ENCODE peak calls at places on chromosomes 6 and 20, in eight cellular contexts. K, V, B, W, T, O, Q and G are unnamed samples.

GRCh38 chr6:108653864-108654402 is 93.2 kb downstream of the FOXO3 start:
- DNase-seq in T (peak), O (no peak), K (peak), Q (peak), W (no peak), B (no peak), V (peak), G (no peak)

GRCh38 chr6:141598487-141598886 is 534.2 kb upstream of the GJE1 start:
- DNase-seq in T (peak), O (no peak), W (no peak), Q (no peak), V (peak), B (no peak), K (no peak), G (no peak)

GRCh38 chr6:115901896-115902295 is 158.8 kb downstream of the FRK start:
- DNase-seq in W (no peak), Q (no peak), B (no peak), K (no peak), V (no peak), O (no peak), T (no peak), G (no peak)

GRCh38 chr6:46104209-46104608 is 25.6 kb upstream of the ENPP4 start:
- DNase-seq in V (no peak), W (no peak), B (no peak), Q (no peak), T (no peak), O (no peak), K (no peak), G (no peak)

GRCh38 chr6:106547556-106547955 is 81.7 kb downstream of the RTN4IP1 start:
- DNase-seq in W (no peak), T (peak), K (no peak), O (no peak), Q (no peak), V (no peak), B (no peak), G (no peak)

GRCh38 chr6:108133594-108134179 is 32.1 kb upstream of the NR2E1 start:
- DNase-seq in O (no peak), Q (peak), W (peak), K (peak), V (peak), B (no peak), T (peak), G (no peak)

GRCh38 chr6:160285541-160286105 is 27.0 kb upstream of the SLC22A2 start:
- DNase-seq in Q (no peak), T (no peak), B (no peak), V (no peak), K (no peak), O (no peak), W (no peak), G (no peak)

GRCh38 chr20:8151371-8151770 is 19.3 kb downstream of the PLCB1 start:
- DNase-seq in B (no peak), Q (no peak), T (peak), V (peak), O (no peak), K (no peak), W (no peak), G (no peak)

GRCh38 chr6:160328447-160328846 is 19.7 kb upstream of the SLC22A3 start:
- DNase-seq in V (no peak), W (no peak), O (no peak), T (no peak), B (no peak), K (no peak), Q (no peak), G (no peak)

GRCh38 chr6:32439708-32440214 is at the start of gene HLA-DRA:
- DNase-seq in V (peak), K (no peak), B (peak), W (peak), O (peak), T (peak), Q (no peak), G (no peak)

GRCh38 chr20:53142225-53142624 is 170.1 kb downstream of the TSHZ2 start:
- DNase-seq in Q (no peak), B (no peak), O (peak), K (no peak), V (no peak), W (peak), T (no peak), G (no peak)

GRCh38 chr20:63567382-63568169 is 6.5 kb downstream of the HELZ2 start:
- DNase-seq in Q (no peak), B (peak), K (no peak), V (no peak), W (no peak), O (peak), T (no peak), G (peak)

GRCh38 chr6:34391711-34392496 is 565 bp downstream of the NUDT3 start:
- DNase-seq in O (peak), B (no peak), K (peak), Q (peak), V (peak), T (peak), W (peak), G (no peak)

GRCh38 chr20:41900292-41900691 is 282.1 kb upstream of the CHD6 start:
- DNase-seq in Q (no peak), K (no peak), T (no peak), W (no peak), B (no peak), O (no peak), V (no peak), G (no peak)

GRCh38 chr6:94478178-94479140 is 1059.1 kb upstream of the EPHA7 start:
- DNase-seq in K (no peak), B (no peak), T (no peak), Q (no peak), W (no peak), O (no peak), V (no peak), G (no peak)

GRCh38 chr6:159577564-159577963 is 115.5 kb downstream of the SOD2 start:
- DNase-seq in W (peak), K (no peak), T (peak), V (peak), O (no peak), B (no peak), Q (no peak), G (no peak)

GRCh38 chr20:1185316-1185741 is 548 bp upstream of the TMEM74B start:
- DNase-seq in V (no peak), K (no peak), W (no peak), O (no peak), T (no peak), B (no peak), Q (no peak), G (no peak)

GRCh38 chr6:17418281-17419188 is 25.1 kb downstream of the CAP2 start:
- DNase-seq in Q (no peak), W (no peak), B (no peak), V (peak), T (peak), O (no peak), K (no peak), G (no peak)

GRCh38 chr6:18579869-18580268 is 192.7 kb downstream of the RNF144B start:
- DNase-seq in Q (no peak), W (no peak), B (no peak), V (no peak), T (no peak), K (no peak), O (no peak), G (no peak)

GRCh38 chr6:113644861-113645575 is 212.1 kb upstream of the MARCKS start:
- DNase-seq in T (peak), O (no peak), B (no peak), Q (no peak), K (no peak), W (peak), V (peak), G (no peak)

GRCh38 chr20:362271-363254 is 15.7 kb downstream of the NRSN2 start:
- DNase-seq in W (peak), O (peak), T (peak), B (no peak), V (no peak), K (peak), Q (no peak), G (peak)

GRCh38 chr20:58184984-58185383 is 43.5 kb downstream of the ANKRD60 start:
- DNase-seq in K (no peak), W (no peak), T (no peak), V (no peak), O (no peak), Q (no peak), B (no peak), G (no peak)

GRCh38 chr20:38217791-38218565 is 42.6 kb downstream of the KIAA1755 start:
- DNase-seq in T (peak), B (no peak), O (no peak), K (peak), W (peak), Q (peak), V (peak), G (no peak)

GRCh38 chr6:151448623-151449022 is 3.3 kb downstream of the RMND1 start:
- DNase-seq in B (no peak), O (no peak), Q (no peak), K (no peak), W (no peak), T (no peak), V (no peak), G (no peak)

GRCh38 chr6:53960311-53960710 is 150.9 kb upstream of the MLIP start:
- DNase-seq in O (no peak), B (no peak), K (no peak), Q (no peak), W (no peak), V (peak), T (peak), G (no peak)

GRCh38 chr6:30818426-30818841 is 65.9 kb upstream of the DDR1 start:
- DNase-seq in O (no peak), W (peak), V (peak), T (peak), B (no peak), Q (no peak), K (no peak), G (no peak)

GRCh38 chr20:23362392-23363256 is 642 bp downstream of the GZF1 start:
- DNase-seq in B (no peak), Q (no peak), K (peak), O (peak), V (peak), T (peak), W (no peak), G (peak)

GRCh38 chr6:57068066-57068465 is 21.6 kb downstream of the KIAA1586 start:
- DNase-seq in O (no peak), K (no peak), W (no peak), T (peak), B (no peak), V (peak), Q (no peak), G (no peak)

GRCh38 chr6:26379236-26380139 is 3.4 kb upstream of the BTN2A2 start:
- DNase-seq in O (no peak), W (no peak), K (no peak), B (no peak), V (no peak), T (no peak), Q (no peak), G (no peak)

DNA sequence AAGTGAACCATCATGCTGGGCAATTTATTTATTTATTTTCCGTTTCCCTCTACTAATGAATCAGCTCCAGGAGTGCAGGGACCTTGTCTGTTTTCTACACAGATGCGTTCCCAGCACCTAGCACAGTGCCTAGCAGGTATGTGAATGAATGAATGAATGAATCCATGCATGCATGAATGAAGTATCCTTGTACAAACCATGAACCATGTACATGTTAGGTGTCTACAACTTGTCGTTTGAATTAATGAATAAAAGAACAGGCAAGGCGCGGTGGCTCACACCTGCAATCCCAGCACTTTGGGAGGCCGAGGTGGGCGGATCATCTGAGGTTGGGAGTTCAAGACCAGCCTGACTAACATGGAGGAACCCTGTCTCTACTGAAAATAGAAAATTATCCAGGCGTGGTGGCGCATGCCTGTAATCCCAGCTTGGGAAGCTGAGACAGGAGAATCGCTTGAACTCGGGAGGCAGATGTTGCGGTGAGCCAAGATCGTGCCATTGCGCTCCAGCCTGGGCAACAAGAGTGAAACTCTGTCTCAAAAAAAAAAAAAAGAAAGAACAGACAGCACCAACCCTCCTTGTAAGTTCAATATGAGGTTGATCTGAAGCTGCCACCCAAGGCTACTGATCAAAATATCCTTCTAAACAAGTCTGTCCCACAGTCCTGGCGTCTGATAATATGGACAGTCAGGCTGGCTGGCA is 27.3 kb upstream of the SLC9A8 start:
- DNase-seq in T (no peak), V (no peak), B (no peak), W (no peak), K (no peak), O (no peak), Q (no peak), G (no peak)
- H3K27ac ChIP-seq in T (no peak), V (no peak), B (no peak), W (no peak), K (no peak), O (peak), Q (no peak), G (peak)

GRCh38 chr20:10419550-10420133 is 14.4 kb downstream of the MKKS start:
- DNase-seq in B (no peak), T (peak), V (peak), K (no peak), W (peak), O (no peak), Q (no peak), G (no peak)

GRCh38 chr20:10412591-10413408 is 21.2 kb downstream of the MKKS start:
- DNase-seq in Q (no peak), B (no peak), V (peak), W (no peak), T (peak), O (no peak), K (no peak), G (no peak)

GRCh38 chr20:10411673-10412072 is 22.3 kb downstream of the MKKS start:
- DNase-seq in O (no peak), T (no peak), K (no peak), V (no peak), W (no peak), B (no peak), Q (no peak), G (no peak)

GRCh38 chr20:10414982-10415650 is 18.9 kb downstream of the MKKS start:
- DNase-seq in K (no peak), B (no peak), Q (no peak), W (peak), O (no peak), V (peak), T (peak), G (no peak)
- H3K27ac ChIP-seq in K (no peak), B (no peak), Q (no peak), W (no peak), O (no peak), V (no peak), T (no peak), G (no peak)

GRCh38 chr6:3368701-3369100 is 88.1 kb downstream of the SLC22A23 start:
- DNase-seq in B (no peak), Q (no peak), T (no peak), K (no peak), O (no peak), V (no peak), W (no peak), G (no peak)

GRCh38 chr6:3372184-3372846 is 84.5 kb downstream of the SLC22A23 start:
- DNase-seq in T (no peak), Q (no peak), V (no peak), W (no peak), B (no peak), O (no peak), K (no peak), G (no peak)

GRCh38 chr6:3369985-3370360 is 86.9 kb downstream of the SLC22A23 start:
- DNase-seq in O (no peak), W (no peak), Q (no peak), B (no peak), T (no peak), V (no peak), K (no peak), G (no peak)

GRCh38 chr6:3371222-3371949 is 85.5 kb downstream of the SLC22A23 start:
- DNase-seq in V (no peak), O (no peak), W (no peak), T (no peak), Q (no peak), K (no peak), B (peak), G (no peak)

DNA sequence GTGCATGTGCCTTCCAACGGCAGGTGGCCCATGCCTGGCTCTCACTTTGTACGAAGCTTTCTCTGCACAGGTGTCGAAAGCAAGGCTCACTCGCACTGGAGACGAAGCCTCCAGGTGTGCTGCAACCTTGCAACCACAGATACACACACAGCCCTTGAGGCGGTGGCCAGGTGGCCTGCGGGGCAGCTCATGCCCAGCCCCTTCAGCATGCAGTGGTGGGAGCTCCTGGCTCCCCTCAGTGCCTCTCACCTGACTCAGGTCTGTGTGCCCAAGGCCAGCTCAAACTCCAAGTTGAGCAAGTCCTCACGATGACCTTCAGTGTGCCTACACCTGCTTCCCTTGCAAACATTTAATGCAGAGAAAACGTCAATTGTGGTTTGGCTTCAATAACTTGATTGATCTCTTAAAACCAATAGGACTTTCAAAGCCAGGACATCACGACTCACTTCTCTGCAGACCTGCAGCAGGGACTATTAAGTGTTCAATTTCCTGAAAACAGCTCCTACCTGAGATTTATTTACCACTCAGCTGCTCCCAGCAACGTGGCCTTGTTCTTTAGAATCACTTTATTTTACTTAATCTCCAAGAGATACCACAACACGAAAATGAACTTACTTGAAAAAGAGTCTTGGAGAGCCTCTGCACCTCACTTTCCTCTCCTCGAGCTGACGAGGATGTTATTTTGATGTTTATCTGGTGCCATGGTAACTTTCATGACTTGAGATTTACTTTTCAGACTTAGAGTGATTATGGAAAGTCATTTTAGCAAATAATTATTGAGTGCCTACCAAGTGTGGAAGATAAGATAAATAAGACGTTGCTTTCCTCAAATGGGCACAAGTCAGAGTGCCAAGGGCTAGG is 86.3 kb downstream of the SLC22A23 start:
- DNase-seq in O (no peak), K (no peak), T (no peak), B (peak), V (no peak), W (no peak), Q (no peak), G (no peak)
- H3K27ac ChIP-seq in O (no peak), K (no peak), T (no peak), B (peak), V (no peak), W (no peak), Q (no peak), G (no peak)

GRCh38 chr20:21052686-21053001 is 53.5 kb downstream of the LINC00237 start:
- DNase-seq in Q (no peak), K (no peak), T (no peak), O (no peak), B (no peak), W (no peak), V (no peak), G (no peak)

GRCh38 chr20:21050710-21051109 is 55.4 kb downstream of the LINC00237 start:
- DNase-seq in O (no peak), T (no peak), Q (no peak), K (no peak), B (no peak), V (no peak), W (no peak), G (no peak)

GRCh38 chr20:21048841-21049273 is 57.3 kb downstream of the LINC00237 start:
- DNase-seq in B (peak), K (peak), Q (no peak), T (no peak), O (peak), W (peak), V (no peak), G (peak)

GRCh38 chr20:21052241-21052640 is 53.9 kb downstream of the LINC00237 start:
- DNase-seq in B (no peak), T (no peak), O (no peak), Q (no peak), V (no peak), W (no peak), K (no peak), G (no peak)

DNA sequence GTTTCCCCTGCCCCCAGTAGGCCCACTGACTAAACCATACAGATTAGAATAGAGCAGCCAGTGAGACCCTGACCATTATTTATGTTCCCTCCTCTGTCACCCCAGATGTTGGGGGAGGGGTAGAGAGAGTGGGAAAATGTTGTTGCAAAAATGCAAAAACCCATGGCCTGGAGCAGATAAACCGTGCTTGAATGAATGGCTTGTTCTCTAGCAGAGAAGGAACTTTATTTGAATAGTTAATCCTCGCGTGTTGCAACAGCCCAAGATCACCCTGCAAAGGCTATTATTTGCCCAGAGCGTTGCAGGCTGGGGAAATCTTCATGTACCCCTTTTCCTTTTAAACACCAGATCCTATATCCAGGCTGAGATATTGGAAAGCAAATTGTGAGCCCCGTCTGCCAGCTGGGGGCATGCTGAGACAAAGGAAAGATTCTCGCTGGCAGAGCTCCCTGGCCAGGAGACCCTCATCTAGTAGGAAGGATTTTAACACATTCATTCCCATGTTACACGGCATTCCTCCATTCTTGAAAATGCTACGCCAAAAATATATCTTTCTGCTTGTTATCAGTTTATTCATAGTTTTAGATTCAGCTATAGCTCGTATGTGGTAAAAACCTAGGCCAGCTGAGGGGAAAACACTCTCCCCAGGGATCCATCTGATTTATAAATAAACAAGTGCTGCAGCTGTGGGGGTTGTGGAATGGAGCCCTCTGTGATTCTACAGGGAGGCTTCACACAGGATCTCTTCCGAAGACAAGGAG is 53.0 kb downstream of the LINC00237 start:
- DNase-seq in K (no peak), T (no peak), W (no peak), O (no peak), V (no peak), Q (no peak), B (no peak), G (no peak)
- H3K27ac ChIP-seq in K (no peak), T (no peak), W (no peak), O (no peak), V (no peak), Q (no peak), B (no peak), G (no peak)

GRCh38 chr6:162017551-162017950 is 710.0 kb downstream of the PRKN start:
- DNase-seq in K (no peak), B (no peak), Q (no peak), T (no peak), W (no peak), V (no peak), O (no peak), G (no peak)
- H3K27ac ChIP-seq in K (no peak), B (no peak), Q (no peak), T (no peak), W (no peak), V (no peak), O (no peak), G (no peak)